ENCODE peak calls at places on chromosome 13, in six cellular contexts. L is osteoblast; D is CD8-positive, alpha-beta T cell; F is brain microvascular endothelial cell; R is dorsolateral prefrontal cortex; P is left lung. S is an unnamed sample.

GRCh38 chr13:45121421-45121820 is 1.1 kb downstream of the GTF2F2 start:
- DNase-seq in P (no peak), L (peak), F (peak), R (no peak), D (no peak), S (peak)

GRCh38 chr13:21237081-21237480 is 60.6 kb downstream of the MRPL57 start:
- DNase-seq in R (no peak), F (no peak), L (no peak), D (no peak), P (no peak), S (no peak)

GRCh38 chr13:40283666-40284065 is 382.8 kb downstream of the FOXO1 start:
- DNase-seq in R (no peak), D (no peak), L (no peak), P (no peak), F (no peak), S (peak)

GRCh38 chr13:44523176-44524017 is 52.7 kb downstream of the TSC22D1 start:
- DNase-seq in F (peak), R (no peak), D (no peak), L (peak), P (no peak), S (peak)

GRCh38 chr13:106496072-106496997 is 39.1 kb downstream of the EFNB2 start:
- DNase-seq in D (no peak), R (no peak), F (no peak), L (no peak), P (no peak), S (no peak)

GRCh38 chr13:20191902-20192469 is 752 bp downstream of the GJB2 start:
- DNase-seq in D (no peak), F (no peak), L (peak), P (peak), R (no peak), S (no peak)

GRCh38 chr13:51246411-51247298 is 24.5 kb downstream of the FAM124A start:
- DNase-seq in D (no peak), F (no peak), R (peak), P (no peak), L (no peak), S (no peak)

GRCh38 chr13:40094056-40094455 is 438.6 kb downstream of the COG6 start:
- DNase-seq in L (no peak), D (no peak), R (no peak), F (no peak), P (no peak), S (no peak)

GRCh38 chr13:66225071-66225470 is 1005.1 kb downstream of the PCDH9 start:
- DNase-seq in P (no peak), F (no peak), L (no peak), D (no peak), R (no peak), S (no peak)

GRCh38 chr13:95385808-95386207 is 84.6 kb upstream of the ABCC4 start:
- DNase-seq in F (no peak), L (no peak), R (no peak), D (no peak), P (no peak), S (no peak)

GRCh38 chr13:42485272-42485671 is 88.7 kb upstream of the TNFSF11 start:
- DNase-seq in L (no peak), P (no peak), F (no peak), R (no peak), D (no peak), S (peak)

GRCh38 chr13:113951246-113951999 is 22.5 kb downstream of the C13orf46 start:
- DNase-seq in L (peak), D (peak), P (peak), R (peak), F (peak), S (peak)
- TF ChIP-seq CTCF in L (peak), D (no peak), P (peak), R (peak), F (peak), S (peak)

DNA sequence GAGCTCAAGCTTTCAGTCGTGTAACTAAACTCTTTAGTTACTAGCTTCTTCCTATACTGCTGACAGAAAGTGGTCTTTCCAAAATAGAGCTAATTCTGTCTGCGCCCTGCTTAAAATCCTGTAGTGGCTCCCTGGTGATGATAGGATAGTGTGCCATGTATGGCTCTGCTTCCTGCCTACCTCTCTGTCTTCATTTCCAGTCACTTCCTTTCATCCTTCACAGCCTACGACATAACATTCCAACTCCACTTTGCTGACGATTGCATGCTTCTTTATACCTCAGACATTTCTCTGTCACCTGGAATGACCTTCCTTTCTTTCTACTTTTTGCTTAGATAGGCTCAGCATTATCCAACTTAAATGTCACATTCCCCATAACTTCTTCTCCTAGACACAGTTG is 190.8 kb downstream of the MAB21L1 start:
- DNase-seq in P (no peak), R (no peak), D (no peak), L (no peak), F (no peak), S (no peak)
- H3K27ac ChIP-seq in P (no peak), R (no peak), D (no peak), L (no peak), F (no peak), S (no peak)

DNA sequence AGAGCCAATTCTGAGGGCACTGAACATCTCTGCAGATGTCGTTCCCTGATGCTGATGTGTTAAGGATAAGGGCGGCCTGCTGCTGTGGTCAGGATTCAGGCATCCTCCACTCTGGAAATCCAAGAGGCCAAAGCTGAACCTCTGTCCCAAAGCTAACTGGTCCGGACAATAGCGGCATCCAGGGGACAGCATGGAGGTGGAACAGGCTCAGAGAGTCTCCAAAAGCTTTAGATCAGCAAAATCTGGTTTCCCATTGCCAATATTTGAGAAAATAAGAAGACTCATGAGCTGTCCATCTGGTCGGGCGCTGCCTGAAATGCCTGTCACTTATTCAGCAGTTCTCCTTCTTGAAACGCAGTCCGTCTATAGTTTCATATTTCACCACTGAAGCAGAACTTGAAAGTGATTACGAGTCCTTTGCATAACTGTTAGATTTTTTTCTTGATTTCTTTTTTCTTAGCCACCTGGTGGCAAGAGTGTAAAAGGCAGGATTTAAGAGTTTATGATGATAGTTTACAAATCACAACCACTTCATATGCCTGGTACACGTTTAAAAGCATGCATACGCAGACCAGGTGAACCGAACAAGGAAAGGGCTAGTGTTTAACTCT is 45.9 kb downstream of the GGACT start:
- DNase-seq in D (no peak), F (peak), P (no peak), R (no peak), L (peak), S (peak)
- TF ChIP-seq CTCF in D (peak), F (peak), P (peak), R (peak), L (peak), S (peak)

GRCh38 chr13:71864981-71865857 is 1.8 kb downstream of the DACH1 start:
- DNase-seq in R (no peak), D (no peak), F (peak), P (peak), L (peak), S (no peak)

GRCh38 chr13:71865858-71866172 is 1.2 kb downstream of the DACH1 start:
- DNase-seq in F (no peak), L (peak), P (no peak), R (no peak), D (no peak), S (no peak)

GRCh38 chr13:71867101-71867814 is at the start of gene DACH1:
- DNase-seq in P (peak), D (no peak), R (no peak), F (peak), L (peak), S (no peak)

GRCh38 chr13:71864094-71864980 is 2.7 kb downstream of the DACH1 start:
- DNase-seq in L (peak), D (no peak), R (no peak), F (peak), P (peak), S (no peak)

DNA sequence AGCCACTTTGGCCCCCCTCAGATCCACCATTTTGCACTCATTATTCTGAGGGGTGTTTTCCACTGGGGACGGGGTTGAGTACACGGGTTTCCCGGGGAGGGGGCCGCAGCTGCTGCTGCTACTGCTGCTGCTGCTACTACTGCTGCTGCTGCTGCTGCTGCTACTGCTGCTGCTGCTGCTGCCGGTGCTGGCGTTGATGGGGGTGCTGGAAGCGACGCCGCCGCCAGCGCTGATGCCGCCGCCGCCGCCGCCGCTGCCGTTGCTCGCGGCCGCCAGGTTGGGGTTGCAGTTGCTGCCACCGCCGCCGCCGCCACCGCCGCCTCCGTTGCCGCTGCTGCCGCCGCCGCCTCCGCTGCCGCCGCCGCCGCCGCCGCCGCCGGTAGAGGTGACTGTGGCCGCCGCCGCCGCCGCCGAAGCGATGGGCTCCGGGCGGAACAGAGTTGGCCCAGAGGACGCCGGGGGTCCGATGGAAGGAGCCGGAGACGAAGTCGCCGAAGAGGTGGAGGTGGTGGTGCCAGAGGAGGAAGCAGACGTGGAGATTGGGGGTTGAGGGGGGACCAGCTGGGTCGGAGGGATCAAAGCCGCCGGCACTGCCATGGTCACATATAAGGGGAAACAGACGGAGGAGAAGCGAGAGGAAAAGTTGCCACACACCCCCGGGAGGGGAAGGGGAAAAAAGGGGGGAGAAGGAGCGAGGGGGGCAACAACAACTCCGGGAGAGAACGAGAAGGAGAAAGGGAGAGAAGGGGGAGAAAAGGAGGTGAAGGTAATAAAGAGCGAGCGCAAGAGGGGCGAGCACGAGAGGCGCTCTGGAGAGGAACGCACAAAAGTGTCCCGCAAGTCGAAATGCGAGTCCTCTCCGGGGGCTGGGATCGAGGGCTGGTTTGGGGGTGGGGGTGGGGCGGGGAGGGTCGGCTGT is 572 bp downstream of the DACH1 start:
- DNase-seq in P (peak), L (peak), D (no peak), F (peak), R (no peak), S (no peak)
- H3K27ac ChIP-seq in P (peak), L (no peak), D (no peak), F (no peak), R (no peak), S (no peak)

DNA sequence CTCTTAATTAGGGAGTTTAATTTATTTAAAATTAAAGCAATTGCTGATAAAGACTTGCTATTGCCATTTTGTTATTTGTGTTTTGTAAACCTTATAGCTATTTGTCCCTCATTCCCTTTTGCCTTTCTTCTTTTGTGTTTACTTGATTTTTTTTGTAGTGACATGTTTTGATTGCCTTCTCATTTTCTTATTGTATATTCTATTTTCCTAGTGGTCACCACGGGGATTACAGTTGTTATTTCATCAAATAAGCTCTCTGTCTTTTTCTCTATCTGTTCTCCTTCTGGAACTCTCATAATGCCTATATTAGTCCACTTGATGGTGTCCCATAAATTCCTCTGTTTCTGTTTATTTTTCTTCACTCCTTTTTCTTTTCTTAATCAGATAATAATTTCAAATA is 64.4 kb upstream of the FRY start:
- DNase-seq in L (no peak), R (no peak), F (no peak), D (no peak), P (no peak), S (no peak)
- TF ChIP-seq CTCF in L (no peak), R (peak), F (no peak), D (no peak), P (no peak), S (peak)

GRCh38 chr13:61148691-61149332 is 266.8 kb downstream of the PCDH20 start:
- DNase-seq in L (no peak), R (no peak), P (no peak), D (no peak), F (no peak), S (no peak)

GRCh38 chr13:61146571-61146970 is 269.1 kb downstream of the PCDH20 start:
- DNase-seq in D (no peak), P (no peak), F (no peak), R (no peak), L (no peak), S (no peak)

GRCh38 chr13:61151062-61151461 is 264.6 kb downstream of the PCDH20 start:
- DNase-seq in R (no peak), D (no peak), F (no peak), L (no peak), P (no peak), S (no peak)

GRCh38 chr13:61148211-61148610 is 267.4 kb downstream of the PCDH20 start:
- DNase-seq in R (no peak), D (no peak), F (no peak), L (no peak), P (no peak), S (no peak)

GRCh38 chr13:61149333-61149730 is 266.3 kb downstream of the PCDH20 start:
- DNase-seq in P (no peak), D (no peak), F (no peak), L (no peak), R (no peak), S (no peak)
- H3K27ac ChIP-seq in P (no peak), D (no peak), F (no peak), L (no peak), R (no peak), S (no peak)

GRCh38 chr13:26971990-26972888 is 199.4 kb downstream of the USP12 start:
- DNase-seq in F (no peak), D (no peak), L (no peak), R (no peak), P (no peak), S (peak)
- TF ChIP-seq CTCF in F (peak), D (no peak), L (peak), R (peak), P (no peak), S (peak)

GRCh38 chr13:59016250-59016649 is 1147.5 kb downstream of the DIAPH3 start:
- DNase-seq in P (no peak), F (peak), L (no peak), R (no peak), D (no peak), S (no peak)
- H3K27ac ChIP-seq in P (no peak), F (no peak), L (no peak), R (no peak), D (no peak), S (no peak)

DNA sequence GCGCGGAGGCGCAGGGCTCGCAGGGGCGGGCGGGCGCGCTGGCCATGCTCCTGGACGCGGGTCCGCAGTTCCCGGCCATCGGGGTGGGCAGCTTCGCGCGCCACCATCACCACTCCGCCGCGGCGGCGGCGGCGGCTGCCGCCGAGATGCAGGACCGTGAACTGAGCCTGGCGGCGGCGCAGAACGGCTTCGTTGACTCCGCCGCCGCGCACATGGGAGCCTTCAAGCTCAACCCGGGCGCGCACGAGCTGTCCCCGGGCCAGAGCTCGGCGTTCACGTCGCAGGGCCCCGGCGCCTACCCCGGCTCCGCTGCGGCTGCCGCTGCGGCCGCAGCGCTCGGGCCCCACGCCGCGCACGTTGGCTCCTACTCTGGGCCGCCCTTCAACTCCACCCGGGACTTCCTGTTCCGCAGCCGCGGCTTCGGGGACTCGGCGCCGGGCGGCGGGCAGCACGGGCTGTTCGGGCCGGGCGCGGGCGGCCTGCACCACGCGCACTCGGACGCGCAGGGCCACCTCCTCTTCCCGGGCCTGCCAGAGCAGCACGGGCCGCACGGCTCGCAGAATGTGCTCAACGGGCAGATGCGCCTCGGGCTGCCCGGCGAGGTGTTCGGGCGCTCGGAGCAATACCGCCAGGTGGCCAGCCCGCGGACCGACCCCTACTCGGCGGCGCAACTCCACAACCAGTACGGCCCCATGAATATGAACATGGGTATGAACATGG is 597 bp downstream of the ZIC2 start:
- DNase-seq in D (no peak), F (no peak), L (peak), P (peak), R (no peak), S (no peak)
- TF ChIP-seq CTCF in D (no peak), F (no peak), L (no peak), P (no peak), R (no peak), S (no peak)

S was measured in RWPE1.